ENCODE peak calls at places on chromosomes 16 and 17, in eight cellular contexts. F, A, H, V, N, I, G and M are unnamed samples.

GRCh38 chr17:75632428-75632827 is 806 bp upstream of the SMIM5 start:
- DNase-seq in V (no peak), N (no peak), A (no peak), I (no peak), G (no peak), F (no peak), H (no peak), M (no peak)

GRCh38 chr17:82655523-82655922 is 7.3 kb upstream of the WDR45B start:
- DNase-seq in A (no peak), N (no peak), F (no peak), H (no peak), V (no peak), I (no peak), G (no peak), M (no peak)

GRCh38 chr17:81509687-81510523 is 2.7 kb downstream of the ACTG1 start:
- DNase-seq in A (no peak), F (no peak), H (no peak), V (no peak), N (no peak), G (no peak), I (peak; percentile 47), M (no peak)

GRCh38 chr17:38881600-38882191 is 11.8 kb downstream of the LASP1 start:
- DNase-seq in V (no peak), I (peak; percentile 48), G (peak; percentile 88), F (peak; percentile 54), H (peak; percentile 71), N (no peak), A (no peak), M (peak; percentile 79)

GRCh38 chr16:20911361-20911760 is 10.8 kb downstream of the LYRM1 start:
- DNase-seq in G (peak; percentile 37), I (peak; percentile 61), A (no peak), H (no peak), N (no peak), V (no peak), F (no peak), M (no peak)

GRCh38 chr17:78963378-78963777 is 16.3 kb downstream of the LGALS3BP start:
- DNase-seq in F (no peak), V (no peak), A (no peak), N (no peak), G (no peak), H (no peak), I (no peak), M (no peak)

GRCh38 chr16:67945392-67945933 is 1.5 kb upstream of the LCAT start:
- DNase-seq in F (no peak), V (no peak), G (no peak), N (no peak), H (no peak), A (no peak), I (no peak), M (no peak)

GRCh38 chr17:77498875-77499698 is 358.3 kb downstream of the SEC14L1 start:
- DNase-seq in A (no peak), I (no peak), G (no peak), V (no peak), H (no peak), F (no peak), N (no peak), M (no peak)

GRCh38 chr16:22035094-22035675 is 27.3 kb downstream of the MOSMO start:
- DNase-seq in N (no peak), G (no peak), I (no peak), V (no peak), A (no peak), H (no peak), F (no peak), M (no peak)

GRCh38 chr16:80806957-80807356 is 2.6 kb upstream of the CDYL2 start:
- DNase-seq in H (no peak), G (peak; percentile 49), F (no peak), A (peak; percentile 60), N (no peak), I (peak; percentile 73), V (no peak), M (peak; percentile 29)

GRCh38 chr17:1220346-1220745 is 40.6 kb upstream of the ABR start:
- DNase-seq in V (no peak), G (no peak), A (no peak), F (no peak), H (no peak), N (no peak), I (no peak), M (no peak)

GRCh38 chr17:6574689-6575595 is 18.6 kb upstream of the PITPNM3 start:
- DNase-seq in N (no peak), H (peak; percentile 49), F (no peak), A (peak; percentile 63), I (peak; percentile 84), V (no peak), G (peak; percentile 35), M (peak; percentile 60)

GRCh38 chr17:65231662-65232335 is 94.6 kb downstream of the RGS9 start:
- DNase-seq in V (no peak), A (peak; percentile 76), F (peak; percentile 81), I (peak; percentile 95), N (peak; percentile 55), G (peak; percentile 67), H (peak; percentile 40), M (peak; percentile 37)

GRCh38 chr16:28237754-28238357 is 26.1 kb upstream of the XPO6 start:
- DNase-seq in G (no peak), H (no peak), A (no peak), N (no peak), F (no peak), I (no peak), V (no peak), M (no peak)

GRCh38 chr16:84044108-84044488 is 1.5 kb upstream of the SLC38A8 start:
- DNase-seq in A (no peak), V (no peak), I (peak; percentile 14), G (peak; percentile 29), F (peak; percentile 45), H (no peak), N (no peak), M (no peak)

GRCh38 chr17:19546289-19547065 is 12.8 kb downstream of the SLC47A1 start:
- DNase-seq in I (no peak), A (no peak), H (peak; percentile 41), V (no peak), F (no peak), N (no peak), G (no peak), M (peak; percentile 53)

GRCh38 chr16:2699791-2700600 is 17.7 kb downstream of the KCTD5 start:
- DNase-seq in H (no peak), A (no peak), I (no peak), V (no peak), N (no peak), G (no peak), F (no peak), M (no peak)

GRCh38 chr17:82984751-82985435 is 94.5 kb upstream of the METRNL start:
- DNase-seq in H (no peak), I (no peak), A (no peak), G (no peak), V (no peak), F (no peak), N (no peak), M (no peak)

GRCh38 chr16:11251525-11252481 is 4.2 kb downstream of the SOCS1 start:
- DNase-seq in N (peak; percentile 60), G (peak; percentile 85), A (peak; percentile 55), V (peak; percentile 59), H (no peak), I (no peak), F (no peak), M (no peak)

GRCh38 chr17:32882734-32883133 is 5.8 kb upstream of the MYO1D start:
- DNase-seq in F (no peak), I (peak; percentile 62), G (no peak), V (no peak), A (no peak), H (no peak), N (no peak), M (no peak)

GRCh38 chr17:63947711-63948330 is 15.7 kb upstream of the CD79B start:
- DNase-seq in N (no peak), V (no peak), G (no peak), F (no peak), H (no peak), A (no peak), I (no peak), M (no peak)

GRCh38 chr17:83058478-83059167 is 20.8 kb upstream of the METRNL start:
- DNase-seq in G (no peak), V (no peak), I (no peak), A (no peak), H (no peak), N (no peak), F (no peak), M (peak; percentile 11)

GRCh38 chr16:88421871-88422433 is 31.1 kb upstream of the ZFPM1 start:
- DNase-seq in N (no peak), F (no peak), G (no peak), V (no peak), H (no peak), I (no peak), A (no peak), M (no peak)

GRCh38 chr16:13997526-13997925 is 73.6 kb upstream of the MRTFB start:
- DNase-seq in H (no peak), A (no peak), N (no peak), F (no peak), V (no peak), I (no peak), G (no peak), M (no peak)

GRCh38 chr17:60724647-60725046 is 47.0 kb downstream of the BCAS3 start:
- DNase-seq in V (no peak), F (no peak), A (no peak), G (no peak), N (no peak), I (no peak), H (no peak), M (no peak)

GRCh38 chr17:39118674-39119419 is 32.6 kb downstream of the PLXDC1 start:
- DNase-seq in H (no peak), V (no peak), A (no peak), F (no peak), I (no peak), N (no peak), G (no peak), M (no peak)

GRCh38 chr16:89193021-89193575 is 7.2 kb downstream of the SLC22A31 start:
- DNase-seq in F (peak; percentile 93), A (peak; percentile 38), H (peak; percentile 46), I (peak; percentile 61), V (no peak), N (peak; percentile 89), G (no peak), M (peak; percentile 80)

GRCh38 chr17:31559647-31560501 is 168.4 kb downstream of the RAB11FIP4 start:
- DNase-seq in V (no peak), N (no peak), F (no peak), G (no peak), I (peak; percentile 40), A (no peak), H (no peak), M (peak; percentile 42)

GRCh38 chr17:35052240-35052608 is 11.3 kb downstream of the RFFL start:
- DNase-seq in H (no peak), F (no peak), V (no peak), G (peak; percentile 33), I (peak; percentile 46), A (peak; percentile 63), N (no peak), M (no peak)

GRCh38 chr16:80231888-80232287 is 308.9 kb upstream of the DYNLRB2 start:
- DNase-seq in I (peak; percentile 94), H (no peak), A (peak; percentile 80), G (peak; percentile 75), N (no peak), F (no peak), V (no peak), M (no peak)

GRCh38 chr16:17313085-17313611 is 157.6 kb downstream of the XYLT1 start:
- DNase-seq in N (no peak), G (peak; percentile 17), H (peak; percentile 9), V (no peak), F (no peak), I (no peak), A (no peak), M (peak; percentile 74)

GRCh38 chr17:74514632-74515035 is 16.6 kb downstream of the CD300LB start:
- DNase-seq in A (no peak), N (no peak), G (no peak), F (peak; percentile 14), V (no peak), H (no peak), I (no peak), M (no peak)

GRCh38 chr16:84740596-84741071 is 40.8 kb downstream of the USP10 start:
- DNase-seq in H (peak; percentile 22), G (peak; percentile 31), A (no peak), I (no peak), F (no peak), V (no peak), N (no peak), M (no peak)

GRCh38 chr17:43814714-43815113 is 18.2 kb downstream of the MPP3 start:
- DNase-seq in V (no peak), H (no peak), I (peak; percentile 82), G (peak; percentile 77), A (no peak), N (no peak), F (no peak), M (no peak)